ENCODE peak calls at places on chromosomes 4 and X, in seven cellular contexts. Q, T, S, I, Z, D and W are unnamed samples.

GRCh38 chr4:48275247-48275646 is 5.6 kb upstream of the TEC start:
- DNase-seq in Q (no peak), T (peak), S (peak), I (peak), Z (peak), D (no peak), W (no peak)

GRCh38 chr4:54433686-54434085 is 204.6 kb downstream of the PDGFRA start:
- DNase-seq in Q (no peak), T (peak), S (no peak), I (peak), Z (no peak), D (no peak), W (no peak)

GRCh38 chrX:1582686-1583437 is 8.5 kb upstream of the AKAP17A start:
- DNase-seq in Q (no peak), T (no peak), S (peak), I (peak), Z (no peak), D (no peak), W (no peak)

GRCh38 chr4:154030747-154031146 is 241.9 kb upstream of the SFRP2 start:
- DNase-seq in Q (no peak), T (no peak), S (no peak), I (no peak), Z (no peak), D (peak), W (no peak)

GRCh38 chr4:28279249-28279648 is 1418.6 kb downstream of the STIM2 start:
- DNase-seq in Q (no peak), T (no peak), S (no peak), I (no peak), Z (no peak), D (no peak), W (no peak)

GRCh38 chr4:185587444-185588161 is 52.3 kb upstream of the PDLIM3 start:
- DNase-seq in Q (no peak), T (peak), S (peak), I (no peak), Z (no peak), D (no peak), W (peak)

GRCh38 chrX:71184803-71185495 is 38.1 kb upstream of the GJB1 start:
- DNase-seq in Q (no peak), T (no peak), S (no peak), I (no peak), Z (no peak), D (no peak), W (no peak)

GRCh38 chrX:72621163-72621562 is 48.5 kb upstream of the HDAC8 start:
- DNase-seq in Q (no peak), T (no peak), S (no peak), I (peak), Z (no peak), D (no peak), W (no peak)

GRCh38 chr4:38416450-38417014 is 247.5 kb upstream of the KLF3 start:
- DNase-seq in Q (no peak), T (no peak), S (no peak), I (no peak), Z (no peak), D (no peak), W (no peak)

GRCh38 chr4:73869130-73870055 is at the start of gene CXCL1:
- DNase-seq in Q (peak), T (peak), S (no peak), I (no peak), Z (no peak), D (peak), W (no peak)

GRCh38 chr4:95381843-95382580 is 166.8 kb downstream of the UNC5C start:
- DNase-seq in Q (no peak), T (no peak), S (no peak), I (no peak), Z (no peak), D (no peak), W (no peak)

GRCh38 chrX:135522132-135522530 is 1.7 kb downstream of the INTS6L start:
- DNase-seq in Q (no peak), T (no peak), S (no peak), I (peak), Z (no peak), D (peak), W (no peak)

GRCh38 chr4:90127706-90128345 is 632 bp downstream of the CCSER1 start:
- DNase-seq in Q (peak), T (peak), S (peak), I (no peak), Z (no peak), D (no peak), W (no peak)

GRCh38 chr4:11228575-11228974 is 200.1 kb downstream of the HS3ST1 start:
- DNase-seq in Q (no peak), T (no peak), S (no peak), I (peak), Z (peak), D (no peak), W (no peak)

GRCh38 chr4:67531349-67531748 is 14.0 kb downstream of the CENPC start:
- DNase-seq in Q (no peak), T (no peak), S (no peak), I (no peak), Z (no peak), D (no peak), W (no peak)

GRCh38 chr4:81214518-81215218 is 354 bp downstream of the PRKG2 start:
- DNase-seq in Q (peak), T (peak), S (no peak), I (no peak), Z (no peak), D (peak), W (no peak)

GRCh38 chr4:38723726-38724506 is 58.9 kb downstream of the TLR10 start:
- DNase-seq in Q (no peak), T (no peak), S (no peak), I (peak), Z (no peak), D (peak), W (no peak)

GRCh38 chr4:14924945-14925344 is 77.3 kb upstream of the CPEB2 start:
- DNase-seq in Q (no peak), T (no peak), S (no peak), I (no peak), Z (no peak), D (no peak), W (no peak)

GRCh38 chr4:138003248-138003647 is 238.9 kb downstream of the SLC7A11 start:
- DNase-seq in Q (no peak), T (no peak), S (peak), I (no peak), Z (no peak), D (peak), W (no peak)

GRCh38 chr4:170025523-170026252 is 507 bp downstream of the MFAP3L start:
- DNase-seq in Q (peak), T (no peak), S (no peak), I (no peak), Z (no peak), D (no peak), W (no peak)

GRCh38 chr4:168449740-168450442 is 30.4 kb downstream of the DDX60L start:
- DNase-seq in Q (no peak), T (no peak), S (no peak), I (peak), Z (no peak), D (no peak), W (no peak)

GRCh38 chr4:116357758-116358157 is 727.6 kb downstream of the TRAM1L1 start:
- DNase-seq in Q (no peak), T (no peak), S (no peak), I (peak), Z (peak), D (no peak), W (no peak)

GRCh38 chr4:152485726-152486276 is 50.1 kb downstream of the FBXW7 start:
- DNase-seq in Q (no peak), T (no peak), S (peak), I (peak), Z (no peak), D (peak), W (no peak)

GRCh38 chr4:138981930-138982390 is 33.6 kb upstream of the NOCT start:
- DNase-seq in Q (no peak), T (no peak), S (no peak), I (peak), Z (peak), D (peak), W (no peak)

GRCh38 chrX:154004315-154004714 is 15.4 kb downstream of the IRAK1 start:
- DNase-seq in Q (no peak), T (no peak), S (no peak), I (no peak), Z (no peak), D (no peak), W (no peak)

GRCh38 chr4:64776820-64777219 is 367.6 kb upstream of the TECRL start:
- DNase-seq in Q (no peak), T (no peak), S (no peak), I (no peak), Z (no peak), D (no peak), W (no peak)

GRCh38 chrX:41559662-41560061 is 112.5 kb downstream of the NYX start:
- DNase-seq in Q (no peak), T (no peak), S (no peak), I (peak), Z (peak), D (peak), W (peak)

GRCh38 chr4:53497446-53498069 is 93.7 kb downstream of the LNX1 start:
- DNase-seq in Q (peak), T (peak), S (no peak), I (peak), Z (no peak), D (peak), W (no peak)

GRCh38 chr4:8282134-8282641 is 12.6 kb downstream of the HTRA3 start:
- DNase-seq in Q (no peak), T (no peak), S (no peak), I (no peak), Z (no peak), D (no peak), W (no peak)